ENCODE peak calls at places on chromosome 9, in six cellular contexts. D is A549, Q is ovary, J is esophagus muscularis mucosa, H is stomach, L is transverse colon. S is an unnamed sample.
A peak's percentile ranks its signal among the peaks of the same experiment; 100 is the strongest.

GRCh38 chr9:132008184-132008781 is 71.4 kb downstream of the MED27 start:
- DNase-seq in D (peak; percentile 82), Q (no peak), J (no peak), H (no peak), L (no peak), S (no peak)

GRCh38 chr9:110802416-110803035 is 133.9 kb downstream of the MUSK start:
- DNase-seq in D (peak; percentile 51), Q (no peak), J (no peak), H (no peak), L (no peak), S (no peak)

GRCh38 chr9:4678679-4679267 is 596 bp upstream of the CDC37L1 start:
- DNase-seq in D (peak; percentile 44), Q (no peak), J (no peak), H (no peak), L (no peak), S (no peak)

GRCh38 chr9:106753155-106753671 is 109.8 kb upstream of the ZNF462 start:
- DNase-seq in D (no peak), Q (no peak), J (no peak), H (no peak), L (no peak), S (no peak)

GRCh38 chr9:34653131-34653530 is 1.1 kb downstream of the IL11RA start:
- DNase-seq in D (no peak), Q (peak; percentile 37), J (no peak), H (no peak), L (no peak), S (no peak)

GRCh38 chr9:120932086-120932818 is 5.7 kb upstream of the TRAF1 start:
- DNase-seq in D (no peak), Q (no peak), J (no peak), H (peak; percentile 5), L (no peak), S (no peak)

GRCh38 chr9:105712297-105712696 is 18.0 kb downstream of the TMEM38B start:
- DNase-seq in D (no peak), Q (no peak), J (no peak), H (no peak), L (no peak), S (no peak)

GRCh38 chr9:117073539-117074336 is 341.1 kb downstream of the ASTN2 start:
- DNase-seq in D (peak; percentile 21), Q (no peak), J (no peak), H (no peak), L (no peak), S (no peak)

GRCh38 chr9:3502560-3503398 is 23.0 kb downstream of the RFX3 start:
- DNase-seq in D (peak; percentile 38), Q (no peak), J (no peak), H (no peak), L (no peak), S (no peak)

GRCh38 chr9:37104183-37104889 is 16.0 kb upstream of the ZCCHC7 start:
- DNase-seq in D (peak; percentile 29), Q (no peak), J (no peak), H (no peak), L (no peak), S (no peak)

GRCh38 chr9:87890866-87891265 is 8.2 kb downstream of the SPATA31E1 start:
- DNase-seq in D (no peak), Q (peak; percentile 5), J (no peak), H (no peak), L (no peak), S (no peak)

GRCh38 chr9:87201316-87201715 is 254.0 kb upstream of the GAS1 start:
- DNase-seq in D (no peak), Q (no peak), J (no peak), H (no peak), L (no peak), S (no peak)

GRCh38 chr9:122320346-122320995 is 50.4 kb upstream of the PTGS1 start:
- DNase-seq in D (no peak), Q (no peak), J (no peak), H (no peak), L (no peak), S (no peak)

GRCh38 chr9:123311250-123311753 is 42.9 kb upstream of the STRBP start:
- DNase-seq in D (no peak), Q (no peak), J (no peak), H (no peak), L (no peak), S (no peak)

GRCh38 chr9:128088253-128088945 is 20.4 kb downstream of the SLC25A25 start:
- DNase-seq in D (no peak), Q (no peak), J (no peak), H (no peak), L (no peak), S (no peak)

GRCh38 chr9:125536184-125537152 is 170.5 kb downstream of the MAPKAP1 start:
- DNase-seq in D (no peak), Q (no peak), J (peak; percentile 8), H (no peak), L (no peak), S (no peak)

GRCh38 chr9:91911681-91912080 is 38.3 kb downstream of the ROR2 start:
- DNase-seq in D (no peak), Q (no peak), J (no peak), H (no peak), L (no peak), S (no peak)

GRCh38 chr9:130432362-130432761 is 12.4 kb upstream of the ASS1 start:
- DNase-seq in D (no peak), Q (no peak), J (no peak), H (no peak), L (no peak), S (no peak)

GRCh38 chr9:128494108-128494742 is 10.3 kb upstream of the GLE1 start:
- DNase-seq in D (no peak), Q (peak; percentile 37), J (no peak), H (peak; percentile 42), L (peak; percentile 58), S (no peak)

GRCh38 chr9:12718482-12719026 is 25.4 kb downstream of the TYRP1 start:
- DNase-seq in D (no peak), Q (no peak), J (no peak), H (no peak), L (no peak), S (no peak)

GRCh38 chr9:4774209-4774608 is 18.5 kb upstream of the RCL1 start:
- DNase-seq in D (peak; percentile 36), Q (no peak), J (peak; percentile 91), H (no peak), L (no peak), S (no peak)

GRCh38 chr9:137506702-137507171 is 43.5 kb downstream of the PNPLA7 start:
- DNase-seq in D (no peak), Q (no peak), J (no peak), H (no peak), L (no peak), S (no peak)

DNA sequence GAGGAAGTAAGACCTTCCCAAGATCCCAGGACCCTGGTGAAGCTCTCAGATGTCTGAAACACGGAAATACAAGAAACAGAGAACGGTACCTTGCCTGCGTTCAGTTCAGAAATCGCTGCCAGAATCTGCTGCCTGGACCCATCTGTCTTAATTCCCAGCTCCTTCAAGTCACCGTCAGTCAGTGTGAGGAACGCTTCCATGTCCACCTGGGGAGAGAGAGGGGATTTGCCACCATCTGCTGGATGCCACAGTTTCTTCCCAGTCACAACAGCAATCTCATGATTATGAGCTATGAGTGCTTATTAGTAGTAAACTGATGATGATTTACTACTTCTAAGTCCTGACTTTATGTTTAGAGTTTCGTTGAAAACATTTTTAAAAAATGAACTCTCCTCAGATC is 36.7 kb upstream of the GABBR2 start:
- DNase-seq in D (no peak), Q (no peak), J (no peak), H (no peak), L (no peak), S (no peak)
- TF ChIP-seq POLR2A in D (no peak), Q (no peak), J (no peak), H (no peak), L (no peak), S (no peak)

DNA sequence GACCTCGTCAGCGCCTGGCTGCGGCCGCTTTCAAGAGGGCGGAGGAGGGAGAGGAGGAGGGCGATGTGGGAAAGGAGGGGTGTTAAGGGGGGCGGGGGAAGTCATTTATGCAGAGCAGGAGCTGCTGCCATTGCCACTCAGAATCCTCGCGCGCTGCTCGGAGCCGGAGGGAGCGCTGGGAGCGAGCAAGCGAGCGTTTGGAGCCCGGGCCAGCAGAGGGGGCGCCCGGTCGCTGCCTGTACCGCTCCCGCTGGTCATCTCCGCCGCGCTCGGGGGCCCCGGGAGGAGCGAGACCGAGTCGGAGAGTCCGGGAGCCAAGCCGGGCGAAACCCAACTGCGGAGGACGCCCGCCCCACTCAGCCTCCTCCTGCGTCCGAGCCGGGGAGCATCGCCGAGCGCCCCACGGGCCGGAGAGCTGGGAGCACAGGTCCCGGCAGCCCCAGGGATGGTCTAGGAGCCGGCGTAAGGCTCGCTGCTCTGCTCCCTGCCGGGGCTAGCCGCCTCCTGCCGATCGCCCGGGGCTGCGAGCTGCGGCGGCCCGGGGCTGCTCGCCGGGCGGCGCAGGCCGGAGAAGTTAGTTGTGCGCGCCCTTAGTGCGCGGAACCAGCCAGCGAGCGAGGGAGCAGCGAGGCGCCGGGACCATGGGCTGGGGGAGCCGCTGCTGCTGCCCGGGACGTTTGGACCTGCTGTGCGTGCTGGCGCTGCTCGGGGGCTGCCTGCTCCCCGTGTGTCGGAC is at the start of gene PCSK5:
- DNase-seq in D (peak; percentile 90), Q (peak; percentile 92), J (peak; percentile 97), H (peak; percentile 75), L (peak; percentile 94), S (peak; percentile 91)
- TF ChIP-seq EP300 in D (no peak), Q (no peak), J (no peak), H (no peak), L (no peak), S (no peak)

GRCh38 chr9:908806-909205 is 67.3 kb downstream of the DMRT1 start:
- DNase-seq in D (no peak), Q (no peak), J (no peak), H (no peak), L (no peak), S (no peak)
- H3K4me3 ChIP-seq in D (no peak overlapping the region), Q (no peak overlapping the region), J (no peak overlapping the region), H (no peak overlapping the region), L (no peak overlapping the region), S (no peak overlapping the region)

GRCh38 chr9:133375724-133376654 is at the start of the genes STKLD1 and SURF4:
- DNase-seq in D (peak; percentile 97), Q (peak; percentile 98), J (peak; percentile 98), H (peak; percentile 98), L (peak; percentile 98), S (peak; percentile 96)
- TF ChIP-seq POLR2A in D (peak; percentile 86), Q (peak; percentile 89), J (peak; percentile 68), H (no peak), L (peak; percentile 52), S (peak; percentile 49)

S was measured in suprapubic skin.